ENCODE peak calls at places on chromosome 14, in nine cellular contexts. One of them, this sample, is unnamed.

GRCh38 chr14:33686856-33687255 is 264.0 kb downstream of the EGLN3 start:
- DNase-seq in C1 segment of cervical spinal cord: no peak
- DNase-seq in hippocampal formation: no peak
- DNase-seq in A172: no peak
- DNase-seq in trophoblast cell: no peak
- DNase-seq in activated CD8-positive, alpha-beta memory T cell treated with anti-CD3 and anti-CD28 coated beads for 1 hour: no peak
- DNase-seq in Panc1: no peak
- DNase-seq in neuronal stem cell: no peak
- DNase-seq in ovary: no peak
- DNase-seq in this sample: no peak

GRCh38 chr14:28830115-28830534 is 63.5 kb downstream of the FOXG1 start:
- DNase-seq in Panc1: no peak
- DNase-seq in trophoblast cell: peak; percentile 86
- DNase-seq in A172: no peak
- DNase-seq in hippocampal formation: no peak
- DNase-seq in ovary: no peak
- DNase-seq in activated CD8-positive, alpha-beta memory T cell treated with anti-CD3 and anti-CD28 coated beads for 1 hour: no peak
- DNase-seq in neuronal stem cell: no peak
- DNase-seq in C1 segment of cervical spinal cord: no peak
- DNase-seq in this sample: no peak

GRCh38 chr14:51950007-51950406 is 39.3 kb upstream of the RTRAF start:
- DNase-seq in C1 segment of cervical spinal cord: no peak
- DNase-seq in ovary: no peak
- DNase-seq in Panc1: no peak
- DNase-seq in activated CD8-positive, alpha-beta memory T cell treated with anti-CD3 and anti-CD28 coated beads for 1 hour: no peak
- DNase-seq in hippocampal formation: no peak
- DNase-seq in trophoblast cell: no peak
- DNase-seq in A172: no peak
- DNase-seq in neuronal stem cell: no peak
- DNase-seq in this sample: no peak

GRCh38 chr14:31154956-31155355 is 52.6 kb downstream of the HECTD1 start:
- DNase-seq in activated CD8-positive, alpha-beta memory T cell treated with anti-CD3 and anti-CD28 coated beads for 1 hour: no peak
- DNase-seq in C1 segment of cervical spinal cord: no peak
- DNase-seq in Panc1: no peak
- DNase-seq in neuronal stem cell: no peak
- DNase-seq in trophoblast cell: no peak
- DNase-seq in ovary: no peak
- DNase-seq in hippocampal formation: no peak
- DNase-seq in A172: no peak
- DNase-seq in this sample: no peak

GRCh38 chr14:83777516-83777915 is 1752.4 kb upstream of the FLRT2 start:
- DNase-seq in ovary: no peak
- DNase-seq in Panc1: no peak
- DNase-seq in hippocampal formation: no peak
- DNase-seq in trophoblast cell: no peak
- DNase-seq in A172: no peak
- DNase-seq in activated CD8-positive, alpha-beta memory T cell treated with anti-CD3 and anti-CD28 coated beads for 1 hour: no peak
- DNase-seq in C1 segment of cervical spinal cord: no peak
- DNase-seq in neuronal stem cell: no peak
- DNase-seq in this sample: no peak

GRCh38 chr14:28772613-28773012 is 6.0 kb downstream of the FOXG1 start:
- DNase-seq in neuronal stem cell: no peak
- DNase-seq in A172: no peak
- DNase-seq in C1 segment of cervical spinal cord: no peak
- DNase-seq in trophoblast cell: no peak
- DNase-seq in Panc1: no peak
- DNase-seq in activated CD8-positive, alpha-beta memory T cell treated with anti-CD3 and anti-CD28 coated beads for 1 hour: no peak
- DNase-seq in ovary: no peak
- DNase-seq in hippocampal formation: no peak
- DNase-seq in this sample: no peak

GRCh38 chr14:64682173-64682710 is 22.0 kb upstream of the PLEKHG3 start:
- DNase-seq in ovary: peak; percentile 81
- DNase-seq in Panc1: no peak
- DNase-seq in A172: no peak
- DNase-seq in trophoblast cell: no peak
- DNase-seq in neuronal stem cell: no peak
- DNase-seq in C1 segment of cervical spinal cord: peak; percentile 67
- DNase-seq in hippocampal formation: peak; percentile 83
- DNase-seq in activated CD8-positive, alpha-beta memory T cell treated with anti-CD3 and anti-CD28 coated beads for 1 hour: no peak
- DNase-seq in this sample: no peak

GRCh38 chr14:38202444-38203191 is 5.1 kb upstream of the SSTR1 start:
- DNase-seq in neuronal stem cell: no peak
- DNase-seq in Panc1: no peak
- DNase-seq in ovary: no peak
- DNase-seq in activated CD8-positive, alpha-beta memory T cell treated with anti-CD3 and anti-CD28 coated beads for 1 hour: no peak
- DNase-seq in C1 segment of cervical spinal cord: no peak
- DNase-seq in trophoblast cell: no peak
- DNase-seq in A172: no peak
- DNase-seq in hippocampal formation: no peak
- DNase-seq in this sample: no peak

GRCh38 chr14:29892327-29892726 is 35.3 kb downstream of the PRKD1 start:
- DNase-seq in activated CD8-positive, alpha-beta memory T cell treated with anti-CD3 and anti-CD28 coated beads for 1 hour: no peak
- DNase-seq in hippocampal formation: no peak
- DNase-seq in A172: no peak
- DNase-seq in C1 segment of cervical spinal cord: no peak
- DNase-seq in neuronal stem cell: no peak
- DNase-seq in trophoblast cell: no peak
- DNase-seq in Panc1: no peak
- DNase-seq in ovary: no peak
- DNase-seq in this sample: no peak

GRCh38 chr14:96999654-97000155 is 202.5 kb downstream of the VRK1 start:
- DNase-seq in trophoblast cell: no peak
- DNase-seq in A172: no peak
- DNase-seq in ovary: no peak
- DNase-seq in activated CD8-positive, alpha-beta memory T cell treated with anti-CD3 and anti-CD28 coated beads for 1 hour: no peak
- DNase-seq in Panc1: no peak
- DNase-seq in C1 segment of cervical spinal cord: no peak
- DNase-seq in neuronal stem cell: no peak
- DNase-seq in hippocampal formation: no peak
- DNase-seq in this sample: no peak

GRCh38 chr14:99479903-99480855 is 480 bp downstream of the SETD3 start:
- DNase-seq in activated CD8-positive, alpha-beta memory T cell treated with anti-CD3 and anti-CD28 coated beads for 1 hour: peak; percentile 9
- DNase-seq in Panc1: no peak
- DNase-seq in trophoblast cell: peak; percentile 50
- DNase-seq in ovary: peak; percentile 46
- DNase-seq in C1 segment of cervical spinal cord: peak; percentile 42
- DNase-seq in A172: peak; percentile 8
- DNase-seq in neuronal stem cell: peak; percentile 48
- DNase-seq in hippocampal formation: peak; percentile 9
- DNase-seq in this sample: peak; percentile 49

GRCh38 chr14:69010632-69011031 is 31.5 kb upstream of the ACTN1 start:
- DNase-seq in A172: no peak
- DNase-seq in Panc1: no peak
- DNase-seq in ovary: no peak
- DNase-seq in C1 segment of cervical spinal cord: no peak
- DNase-seq in activated CD8-positive, alpha-beta memory T cell treated with anti-CD3 and anti-CD28 coated beads for 1 hour: no peak
- DNase-seq in trophoblast cell: no peak
- DNase-seq in neuronal stem cell: no peak
- DNase-seq in hippocampal formation: no peak
- DNase-seq in this sample: no peak

GRCh38 chr14:64715146-64715627 is 11.0 kb downstream of the PLEKHG3 start:
- DNase-seq in Panc1: no peak
- DNase-seq in A172: no peak
- DNase-seq in trophoblast cell: no peak
- DNase-seq in hippocampal formation: no peak
- DNase-seq in activated CD8-positive, alpha-beta memory T cell treated with anti-CD3 and anti-CD28 coated beads for 1 hour: no peak
- DNase-seq in neuronal stem cell: no peak
- DNase-seq in ovary: no peak
- DNase-seq in C1 segment of cervical spinal cord: no peak
- DNase-seq in this sample: no peak

This sample was measured in GM13977.